ENCODE peak calls at places on chromosomes 5 and 9, in nine cellular contexts. One of them, this sample, is unnamed.

GRCh38 chr5:4230905-4231561 is 635.4 kb downstream of the IRX1 start:
- DNase-seq in stimulated activated naive B cell treated with anti-CD40 and anti-IgM and Interleukin-4, amounts not matched to agents 10 μg/mL and 1 μg/mL and 100 μg/mL, for 72 hours: no peak
- DNase-seq in left ventricle myocardium superior: no peak
- DNase-seq in cardiac muscle cell: no peak
- DNase-seq in Kasumi-1: no peak
- DNase-seq in skeletal muscle cell: no peak
- DNase-seq in PC-3: no peak
- DNase-seq in iris pigment epithelial cell: no peak
- DNase-seq in HFF-Myc: no peak
- DNase-seq in this sample: no peak

GRCh38 chr5:20654033-20654432 is 666.0 kb upstream of the CDH18 start:
- DNase-seq in skeletal muscle cell: no peak
- DNase-seq in HFF-Myc: no peak
- DNase-seq in PC-3: no peak
- DNase-seq in left ventricle myocardium superior: no peak
- DNase-seq in iris pigment epithelial cell: no peak
- DNase-seq in stimulated activated naive B cell treated with anti-CD40 and anti-IgM and Interleukin-4, amounts not matched to agents 10 μg/mL and 1 μg/mL and 100 μg/mL, for 72 hours: no peak
- DNase-seq in Kasumi-1: no peak
- DNase-seq in cardiac muscle cell: no peak
- DNase-seq in this sample: no peak

GRCh38 chr9:113056191-113057106 is at the start of gene ZFP37:
- DNase-seq in PC-3: no peak
- DNase-seq in cardiac muscle cell: peak; percentile 93
- DNase-seq in Kasumi-1: no peak
- DNase-seq in skeletal muscle cell: peak; percentile 79
- DNase-seq in stimulated activated naive B cell treated with anti-CD40 and anti-IgM and Interleukin-4, amounts not matched to agents 10 μg/mL and 1 μg/mL and 100 μg/mL, for 72 hours: peak; percentile 78
- DNase-seq in iris pigment epithelial cell: peak; percentile 96
- DNase-seq in left ventricle myocardium superior: peak; percentile 95
- DNase-seq in HFF-Myc: peak; percentile 92
- DNase-seq in this sample: peak; percentile 95

GRCh38 chr9:136399176-136400037 is 563 bp downstream of the SNAPC4 start:
- DNase-seq in iris pigment epithelial cell: peak; percentile 34
- DNase-seq in left ventricle myocardium superior: no peak
- DNase-seq in stimulated activated naive B cell treated with anti-CD40 and anti-IgM and Interleukin-4, amounts not matched to agents 10 μg/mL and 1 μg/mL and 100 μg/mL, for 72 hours: peak; percentile 55
- DNase-seq in PC-3: peak; percentile 22
- DNase-seq in cardiac muscle cell: peak; percentile 33
- DNase-seq in HFF-Myc: no peak
- DNase-seq in Kasumi-1: no peak
- DNase-seq in skeletal muscle cell: no peak
- DNase-seq in this sample: no peak

GRCh38 chr5:91352831-91353695 is 30.1 kb downstream of the ARRDC3 start:
- DNase-seq in Kasumi-1: no peak
- DNase-seq in left ventricle myocardium superior: no peak
- DNase-seq in PC-3: no peak
- DNase-seq in iris pigment epithelial cell: no peak
- DNase-seq in cardiac muscle cell: no peak
- DNase-seq in skeletal muscle cell: no peak
- DNase-seq in HFF-Myc: no peak
- DNase-seq in stimulated activated naive B cell treated with anti-CD40 and anti-IgM and Interleukin-4, amounts not matched to agents 10 μg/mL and 1 μg/mL and 100 μg/mL, for 72 hours: no peak
- DNase-seq in this sample: no peak

GRCh38 chr5:112703866-112704820 is 33.5 kb upstream of the APC start:
- DNase-seq in left ventricle myocardium superior: peak; percentile 52
- DNase-seq in PC-3: peak; percentile 11
- DNase-seq in HFF-Myc: no peak
- DNase-seq in skeletal muscle cell: no peak
- DNase-seq in stimulated activated naive B cell treated with anti-CD40 and anti-IgM and Interleukin-4, amounts not matched to agents 10 μg/mL and 1 μg/mL and 100 μg/mL, for 72 hours: no peak
- DNase-seq in cardiac muscle cell: no peak
- DNase-seq in Kasumi-1: peak; percentile 77
- DNase-seq in iris pigment epithelial cell: peak; percentile 60
- DNase-seq in this sample: no peak

GRCh38 chr5:58649716-58650115 is 66.8 kb downstream of the RAB3C start:
- DNase-seq in cardiac muscle cell: no peak
- DNase-seq in HFF-Myc: no peak
- DNase-seq in PC-3: no peak
- DNase-seq in Kasumi-1: no peak
- DNase-seq in left ventricle myocardium superior: no peak
- DNase-seq in stimulated activated naive B cell treated with anti-CD40 and anti-IgM and Interleukin-4, amounts not matched to agents 10 μg/mL and 1 μg/mL and 100 μg/mL, for 72 hours: no peak
- DNase-seq in iris pigment epithelial cell: no peak
- DNase-seq in skeletal muscle cell: no peak
- DNase-seq in this sample: no peak

GRCh38 chr9:18208166-18209059 is 265.5 kb upstream of the ADAMTSL1 start:
- DNase-seq in PC-3: peak; percentile 77
- DNase-seq in left ventricle myocardium superior: peak; percentile 25
- DNase-seq in skeletal muscle cell: no peak
- DNase-seq in HFF-Myc: peak; percentile 2
- DNase-seq in Kasumi-1: peak; percentile 2
- DNase-seq in stimulated activated naive B cell treated with anti-CD40 and anti-IgM and Interleukin-4, amounts not matched to agents 10 μg/mL and 1 μg/mL and 100 μg/mL, for 72 hours: no peak
- DNase-seq in cardiac muscle cell: peak; percentile 71
- DNase-seq in iris pigment epithelial cell: peak; percentile 48
- DNase-seq in this sample: peak; percentile 80

GRCh38 chr9:83472221-83472665 is 66.0 kb downstream of the FRMD3 start:
- DNase-seq in Kasumi-1: no peak
- DNase-seq in HFF-Myc: no peak
- DNase-seq in left ventricle myocardium superior: no peak
- DNase-seq in iris pigment epithelial cell: peak; percentile 20
- DNase-seq in cardiac muscle cell: no peak
- DNase-seq in PC-3: peak; percentile 91
- DNase-seq in skeletal muscle cell: peak; percentile 78
- DNase-seq in stimulated activated naive B cell treated with anti-CD40 and anti-IgM and Interleukin-4, amounts not matched to agents 10 μg/mL and 1 μg/mL and 100 μg/mL, for 72 hours: no peak
- DNase-seq in this sample: no peak

This sample was measured in islet precursor cell.